ENCODE peak calls at places on chromosome 21, in nine cellular contexts. N is WTC11, T is progenitor cell of endocrine pancreas, I is colonic mucosa, C is cardiac muscle cell, U is psoas muscle, L is activated B cell treated with CpG ODN at 0.5 μM for 24 hours, H is suprapubic skin, W is thyroid gland. J is an unnamed sample.
A peak's percentile ranks its signal among the peaks of the same experiment; 100 is the strongest.

GRCh38 chr21:45105906-45106485 is 31.6 kb downstream of the ADARB1 start:
- DNase-seq in C (no peak), T (no peak), L (no peak), N (no peak), U (no peak), I (no peak), H (no peak), W (no peak), J (no peak)

GRCh38 chr21:25961042-25961441 is 209.5 kb downstream of the APP start:
- DNase-seq in H (no peak), I (no peak), W (no peak), C (no peak), T (no peak), L (no peak), U (no peak), N (no peak), J (no peak)

GRCh38 chr21:46560568-46561447 is 44.1 kb downstream of the S100B start:
- DNase-seq in H (peak; percentile 69), C (no peak), N (no peak), I (no peak), U (no peak), L (no peak), T (no peak), W (no peak), J (no peak)

GRCh38 chr21:21084179-21084578 is 86.0 kb downstream of the NCAM2 start:
- DNase-seq in I (no peak), U (no peak), N (no peak), H (no peak), L (no peak), C (no peak), W (no peak), T (no peak), J (no peak)

GRCh38 chr21:36461918-36462486 is 17.9 kb downstream of the CLDN14 start:
- DNase-seq in N (no peak), L (no peak), H (no peak), W (no peak), U (no peak), I (peak; percentile 69), T (no peak), C (peak; percentile 31), J (no peak)

GRCh38 chr21:23131177-23131576 is 2133.0 kb downstream of the NCAM2 start:
- DNase-seq in H (no peak), I (no peak), T (no peak), N (peak; percentile 14), C (peak; percentile 9), W (no peak), U (no peak), L (no peak), J (no peak)

GRCh38 chr21:43902441-43902840 is 37.4 kb downstream of the AGPAT3 start:
- DNase-seq in U (no peak), W (no peak), I (no peak), N (no peak), C (no peak), L (no peak), T (no peak), H (peak; percentile 72), J (no peak)

GRCh38 chr21:29377266-29377665 is 78.5 kb downstream of the BACH1 start:
- DNase-seq in W (no peak), T (no peak), H (no peak), U (no peak), L (no peak), N (no peak), C (no peak), I (no peak), J (no peak)

GRCh38 chr21:45974073-45975016 is 7.2 kb upstream of the COL6A1 start:
- DNase-seq in I (no peak), N (peak; percentile 52), H (peak; percentile 84), T (no peak), U (peak; percentile 69), W (peak; percentile 37), C (no peak), L (no peak), J (no peak)

GRCh38 chr21:46308431-46308830 is 15.2 kb downstream of the C21orf58 start:
- DNase-seq in L (no peak), N (no peak), U (no peak), C (no peak), W (no peak), H (no peak), T (no peak), I (no peak), J (no peak)

GRCh38 chr21:44013380-44014088 is 1.4 kb downstream of the TRAPPC10 start:
- DNase-seq in L (no peak), U (no peak), W (peak; percentile 16), C (no peak), I (peak; percentile 34), T (no peak), H (no peak), N (no peak), J (no peak)

GRCh38 chr21:19322360-19322759 is 918.8 kb upstream of the TMPRSS15 start:
- DNase-seq in T (no peak), H (no peak), L (no peak), U (no peak), C (no peak), N (no peak), I (no peak), W (no peak), J (no peak)

GRCh38 chr21:35491114-35491513 is 442.0 kb upstream of the RUNX1 start:
- DNase-seq in C (peak; percentile 56), W (no peak), L (no peak), N (no peak), T (peak; percentile 12), H (no peak), I (no peak), U (no peak), J (no peak)

GRCh38 chr21:17045214-17045835 is 467.5 kb upstream of the CXADR start:
- DNase-seq in I (no peak), H (no peak), L (no peak), W (no peak), U (no peak), T (no peak), N (no peak), C (peak; percentile 48), J (no peak)
- TF ChIP-seq CTCF in I (no peak), H (peak; percentile 20), L (no peak), W (no peak), U (peak; percentile 43), T (peak; percentile 52), N (no peak), C (peak; percentile 49), J (no peak)

GRCh38 chr21:40466893-40467483 is 380.0 kb downstream of the DSCAM start:
- DNase-seq in W (no peak), H (no peak), N (no peak), I (no peak), T (no peak), L (no peak), U (no peak), C (peak; percentile 60), J (no peak)
- TF ChIP-seq CTCF in W (no peak), H (no peak), N (no peak), I (no peak), T (peak; percentile 70), L (no peak), U (no peak), C (no peak), J (no peak)

GRCh38 chr21:30552782-30553181 is 8.3 kb downstream of the KRTAP19-7 start:
- DNase-seq in U (no peak), C (no peak), I (no peak), W (no peak), L (no peak), N (no peak), H (no peak), T (no peak), J (no peak)
- TF ChIP-seq CTCF in U (no peak), C (no peak), I (no peak), W (no peak), L (no peak), N (no peak), H (no peak), T (no peak), J (no peak)

GRCh38 chr21:31360717-31361116 is 16.7 kb upstream of the TIAM1 start:
- DNase-seq in I (no peak), T (no peak), U (no peak), N (no peak), W (no peak), L (no peak), H (no peak), C (no peak), J (no peak)
- TF ChIP-seq CTCF in I (no peak), T (no peak), U (no peak), N (no peak), W (no peak), L (no peak), H (no peak), C (no peak), J (no peak)

GRCh38 chr21:32562426-32562825 is 22.9 kb downstream of the TCP10L start:
- DNase-seq in W (peak; percentile 51), I (no peak), H (no peak), U (no peak), N (peak; percentile 39), L (no peak), C (peak; percentile 59), T (no peak), J (no peak)
- TF ChIP-seq CTCF in W (peak; percentile 39), I (no peak), H (peak; percentile 35), U (peak; percentile 28), N (no peak), L (no peak), C (peak; percentile 77), T (peak; percentile 25), J (no peak)

J was measured in omental fat pad.